ENCODE peak calls at places on chromosomes 12 and 14, in seven cellular contexts. X is HCT116, F is GM12878, R is HepG2, U is A549, W is H1, C is K562. A is an unnamed sample.

GRCh38 chr14:43359317-43359716 is 1147.8 kb downstream of the FSCB start:
- DNase-seq in X (no peak), F (no peak), R (no peak), U (no peak), W (no peak), C (no peak), A (no peak)

GRCh38 chr14:65333926-65334687 is 78.4 kb upstream of the FUT8 start:
- DNase-seq in X (no peak), F (no peak), R (no peak), U (no peak), W (no peak), C (no peak), A (no peak)

GRCh38 chr12:64560395-64561301 is 49.6 kb upstream of the RASSF3 start:
- DNase-seq in X (peak), F (no peak), R (no peak), U (peak), W (no peak), C (no peak), A (peak)

GRCh38 chr12:105588126-105588525 is 257.6 kb downstream of the C12orf75 start:
- DNase-seq in X (no peak), F (no peak), R (no peak), U (no peak), W (no peak), C (no peak), A (no peak)

GRCh38 chr12:47763481-47764344 is 5.0 kb upstream of the RAPGEF3 start:
- DNase-seq in X (no peak), F (no peak), R (no peak), U (no peak), W (no peak), C (no peak), A (peak)

GRCh38 chr12:57941165-57941894 is at the start of gene ATP23:
- DNase-seq in X (peak), F (peak), R (peak), U (peak), W (peak), C (peak), A (peak)

GRCh38 chr12:71162832-71163711 is 5.3 kb upstream of the TSPAN8 start:
- DNase-seq in X (no peak), F (no peak), R (peak), U (peak), W (no peak), C (no peak), A (no peak)

GRCh38 chr12:63922446-63922845 is 77.9 kb downstream of the SRGAP1 start:
- DNase-seq in X (peak), F (no peak), R (peak), U (peak), W (no peak), C (no peak), A (no peak)

GRCh38 chr12:14961466-14962155 is at the start of gene ARHGDIB:
- DNase-seq in X (no peak), F (peak), R (no peak), U (no peak), W (no peak), C (no peak), A (peak)

GRCh38 chr12:30925607-30926242 is 823 bp upstream of the TSPAN11 start:
- DNase-seq in X (no peak), F (no peak), R (no peak), U (no peak), W (no peak), C (no peak), A (no peak)

GRCh38 chr12:60279224-60279623 is 683.4 kb downstream of the SLC16A7 start:
- DNase-seq in X (no peak), F (no peak), R (no peak), U (no peak), W (no peak), C (no peak), A (no peak)

GRCh38 chr14:52283099-52283498 is 15.6 kb downstream of the PTGDR start:
- DNase-seq in X (no peak), F (no peak), R (no peak), U (no peak), W (no peak), C (no peak), A (no peak)

GRCh38 chr12:58386136-58386535 is 444.8 kb downstream of the ATP23 start:
- DNase-seq in X (no peak), F (no peak), R (no peak), U (no peak), W (no peak), C (no peak), A (no peak)

GRCh38 chr14:69259531-69260245 is at the start of gene GALNT16:
- DNase-seq in X (no peak), F (no peak), R (no peak), U (peak), W (no peak), C (peak), A (no peak)

GRCh38 chr14:69079188-69079742 is 73.7 kb downstream of the DCAF5 start:
- DNase-seq in X (no peak), F (no peak), R (no peak), U (peak), W (no peak), C (no peak), A (no peak)

GRCh38 chr14:24368215-24368561 is 204 bp downstream of the NFATC4 start:
- DNase-seq in X (no peak), F (no peak), R (no peak), U (no peak), W (no peak), C (no peak), A (no peak)

GRCh38 chr14:95015046-95015445 is 142.3 kb downstream of the DICER1 start:
- DNase-seq in X (no peak), F (no peak), R (no peak), U (no peak), W (no peak), C (no peak), A (no peak)

GRCh38 chr14:97298331-97298730 is 501.1 kb downstream of the VRK1 start:
- DNase-seq in X (no peak), F (no peak), R (no peak), U (peak), W (no peak), C (peak), A (peak)

DNA sequence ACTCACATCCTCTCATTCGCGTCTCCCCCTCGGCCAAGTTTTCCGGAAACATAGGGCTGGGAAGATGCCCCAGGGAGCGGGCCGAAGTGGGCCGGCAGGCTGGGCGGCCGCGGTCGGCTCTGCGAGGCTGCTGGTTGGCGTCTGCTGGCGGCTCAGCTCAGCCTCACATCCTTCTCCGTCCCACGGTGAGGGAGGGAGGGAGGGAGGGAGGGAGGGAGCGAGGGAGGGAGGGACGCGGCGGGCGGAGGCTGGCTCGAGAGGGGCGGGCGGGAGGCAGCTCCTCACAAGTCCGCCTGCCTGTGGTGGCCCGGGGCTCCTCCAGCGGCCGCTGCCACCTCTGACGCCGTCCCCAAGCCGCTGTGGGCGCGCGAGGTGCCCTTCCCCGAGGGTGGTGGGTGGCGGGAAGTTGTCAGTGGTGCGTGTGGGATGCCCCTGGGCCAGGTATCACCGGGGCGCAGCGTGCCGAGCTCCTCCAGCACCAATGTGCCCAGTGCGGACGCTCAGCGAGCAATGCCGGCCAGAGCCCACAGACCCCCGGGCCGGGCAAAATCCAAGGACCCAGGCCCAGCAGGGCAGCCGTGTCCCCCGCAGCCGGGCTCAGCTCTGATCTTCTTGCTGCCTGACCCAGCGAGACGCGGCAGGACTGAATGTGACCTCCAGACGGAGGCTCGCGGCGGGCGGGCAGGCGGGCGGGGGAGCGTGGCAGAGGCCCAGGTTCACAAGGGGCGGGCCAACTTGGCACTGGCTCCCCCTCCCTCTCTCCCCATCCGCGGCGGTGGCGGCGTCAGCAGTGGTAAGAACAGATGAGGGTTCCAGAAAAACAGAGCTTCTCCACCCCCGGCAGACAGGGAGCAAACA is 94.0 kb downstream of the RFLNA start:
- DNase-seq in X (no peak), F (no peak), R (peak), U (peak), W (no peak), C (no peak), A (no peak)
- TF ChIP-seq POLR2A in X (no peak), F (no peak), R (peak), U (peak), W (no peak), C (no peak), A (no peak)

GRCh38 chr14:35047961-35048513 is 2.0 kb downstream of the FAM177A1 start:
- DNase-seq in X (no peak), F (no peak), R (peak), U (no peak), W (no peak), C (no peak), A (no peak)
- H3K4me3 ChIP-seq in X (no peak), F (no peak), R (peak), U (peak), W (no peak), C (peak), A (no peak)

GRCh38 chr14:36420288-36420687 is 99.7 kb downstream of the NKX2-1 start:
- DNase-seq in X (no peak), F (no peak), R (no peak), U (no peak), W (no peak), C (no peak), A (no peak)
- TF ChIP-seq MAX in X (no peak), F (no peak), R (no peak), U (no peak), W (no peak), C (no peak), A (no peak)

GRCh38 chr12:92463171-92463570 is 239.6 kb upstream of the PLEKHG7 start:
- DNase-seq in X (no peak), F (no peak), R (no peak), U (no peak), W (no peak), C (no peak), A (no peak)

GRCh38 chr12:92458996-92459395 is 243.8 kb upstream of the PLEKHG7 start:
- DNase-seq in X (no peak), F (no peak), R (no peak), U (no peak), W (no peak), C (no peak), A (no peak)

GRCh38 chr12:92462527-92462926 is 240.3 kb upstream of the PLEKHG7 start:
- DNase-seq in X (no peak), F (no peak), R (no peak), U (no peak), W (no peak), C (no peak), A (no peak)

GRCh38 chr12:92464911-92465310 is 237.9 kb upstream of the PLEKHG7 start:
- DNase-seq in X (no peak), F (no peak), R (no peak), U (no peak), W (no peak), C (no peak), A (no peak)

DNA sequence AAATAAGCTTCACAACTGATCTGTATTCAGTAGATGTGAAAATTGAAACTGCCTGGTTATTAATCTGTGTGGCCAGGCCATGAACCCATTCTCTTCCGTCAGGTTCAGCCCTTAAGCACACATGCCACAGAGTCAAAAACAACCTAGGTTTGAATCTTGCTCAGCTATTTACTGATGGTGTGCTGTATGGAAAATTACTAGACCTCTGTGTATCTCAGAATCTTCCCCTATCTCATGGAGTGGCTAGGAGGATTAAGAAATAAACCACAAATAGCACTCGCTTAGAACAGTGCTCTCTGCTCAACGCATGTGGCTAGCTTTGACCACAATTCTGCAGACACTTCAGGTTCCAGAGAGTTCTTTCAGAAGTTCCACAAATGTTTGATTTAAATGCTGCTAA is 240.7 kb upstream of the PLEKHG7 start:
- DNase-seq in X (no peak), F (peak), R (peak), U (no peak), W (no peak), C (no peak), A (peak)
- TF ChIP-seq POLR2A in X (no peak), F (no peak), R (no peak), U (no peak), W (no peak), C (no peak), A (no peak)

GRCh38 chr12:6613015-6613775 is 6.0 kb upstream of the CHD4 start:
- DNase-seq in X (peak), F (no peak), R (peak), U (no peak), W (no peak), C (peak), A (peak)
- H3K4me3 ChIP-seq in X (peak), F (no peak), R (peak), U (no peak), W (peak), C (peak), A (peak)

GRCh38 chr12:20695232-20695631 is at the start of gene SLCO1C1:
- DNase-seq in X (no peak), F (no peak), R (no peak), U (no peak), W (no peak), C (no peak), A (no peak)

GRCh38 chr12:20696181-20696580 is 1.0 kb downstream of the SLCO1C1 start:
- DNase-seq in X (no peak), F (no peak), R (no peak), U (no peak), W (no peak), C (no peak), A (no peak)

GRCh38 chr12:20704860-20705259 is 9.7 kb downstream of the SLCO1C1 start:
- DNase-seq in X (no peak), F (no peak), R (no peak), U (no peak), W (no peak), C (no peak), A (no peak)

DNA sequence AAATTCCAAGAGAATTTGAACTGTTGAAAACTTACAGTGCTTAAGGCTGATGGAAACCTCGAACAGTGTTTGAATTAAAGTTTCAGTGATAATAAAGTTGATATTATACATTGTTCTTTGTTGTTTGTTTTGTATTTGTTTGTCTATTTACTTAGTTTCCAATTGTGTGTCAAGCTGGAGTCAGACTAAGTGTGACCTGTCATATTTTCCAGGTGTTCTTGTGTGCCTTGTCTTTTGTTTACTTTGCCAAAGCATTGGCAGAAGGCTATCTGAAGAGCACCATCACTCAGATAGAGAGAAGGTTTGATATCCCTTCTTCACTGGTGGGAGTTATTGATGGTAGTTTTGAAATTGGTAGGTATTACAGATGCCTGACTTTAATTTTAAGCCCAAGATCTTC is 6.0 kb downstream of the SLCO1C1 start:
- DNase-seq in X (no peak), F (no peak), R (no peak), U (no peak), W (no peak), C (no peak), A (no peak)
- TF ChIP-seq MAX in X (no peak), F (no peak), R (no peak), U (no peak), W (no peak), C (no peak), A (no peak)

DNA sequence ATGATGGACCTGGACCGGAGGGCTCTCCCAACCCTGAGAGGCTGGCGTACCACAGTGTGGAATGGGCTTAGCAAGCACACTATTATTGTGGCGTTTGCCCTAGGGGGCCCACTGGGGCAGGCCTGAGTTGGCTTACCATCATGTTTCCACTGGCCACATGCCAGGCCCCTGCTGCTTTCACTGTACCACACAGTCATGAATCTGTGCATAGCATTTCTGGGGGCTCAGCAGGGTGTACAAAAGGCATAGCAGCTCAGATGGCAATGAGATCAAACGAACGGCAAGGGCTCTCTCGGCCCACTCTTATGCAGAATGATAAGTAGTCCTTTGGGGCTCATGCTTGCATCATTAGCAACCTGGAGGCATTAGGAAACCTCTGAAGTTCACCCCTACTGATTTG is 137.0 kb upstream of the HIF1A start:
- DNase-seq in X (no peak), F (no peak), R (no peak), U (no peak), W (no peak), C (no peak), A (no peak)
- TF ChIP-seq POLR2A in X (no peak), F (no peak), R (no peak), U (no peak), W (no peak), C (no peak), A (no peak)

GRCh38 chr14:92798811-92799210 is 4.7 kb downstream of the GOLGA5 start:
- DNase-seq in X (no peak), F (no peak), R (no peak), U (no peak), W (no peak), C (no peak), A (no peak)

GRCh38 chr14:92794961-92795360 is 856 bp downstream of the GOLGA5 start:
- DNase-seq in X (no peak), F (no peak), R (no peak), U (no peak), W (no peak), C (no peak), A (no peak)

GRCh38 chr14:92800012-92800411 is 5.9 kb downstream of the GOLGA5 start:
- DNase-seq in X (no peak), F (no peak), R (no peak), U (no peak), W (no peak), C (no peak), A (peak)

GRCh38 chr14:92800525-92800924 is 6.4 kb downstream of the GOLGA5 start:
- DNase-seq in X (no peak), F (no peak), R (no peak), U (no peak), W (no peak), C (no peak), A (no peak)

GRCh38 chr14:92797935-92798653 is 4.0 kb downstream of the GOLGA5 start:
- DNase-seq in X (no peak), F (no peak), R (peak), U (no peak), W (no peak), C (no peak), A (no peak)
- H3K4me3 ChIP-seq in X (no peak), F (no peak), R (peak), U (no peak), W (no peak), C (no peak), A (no peak)

DNA sequence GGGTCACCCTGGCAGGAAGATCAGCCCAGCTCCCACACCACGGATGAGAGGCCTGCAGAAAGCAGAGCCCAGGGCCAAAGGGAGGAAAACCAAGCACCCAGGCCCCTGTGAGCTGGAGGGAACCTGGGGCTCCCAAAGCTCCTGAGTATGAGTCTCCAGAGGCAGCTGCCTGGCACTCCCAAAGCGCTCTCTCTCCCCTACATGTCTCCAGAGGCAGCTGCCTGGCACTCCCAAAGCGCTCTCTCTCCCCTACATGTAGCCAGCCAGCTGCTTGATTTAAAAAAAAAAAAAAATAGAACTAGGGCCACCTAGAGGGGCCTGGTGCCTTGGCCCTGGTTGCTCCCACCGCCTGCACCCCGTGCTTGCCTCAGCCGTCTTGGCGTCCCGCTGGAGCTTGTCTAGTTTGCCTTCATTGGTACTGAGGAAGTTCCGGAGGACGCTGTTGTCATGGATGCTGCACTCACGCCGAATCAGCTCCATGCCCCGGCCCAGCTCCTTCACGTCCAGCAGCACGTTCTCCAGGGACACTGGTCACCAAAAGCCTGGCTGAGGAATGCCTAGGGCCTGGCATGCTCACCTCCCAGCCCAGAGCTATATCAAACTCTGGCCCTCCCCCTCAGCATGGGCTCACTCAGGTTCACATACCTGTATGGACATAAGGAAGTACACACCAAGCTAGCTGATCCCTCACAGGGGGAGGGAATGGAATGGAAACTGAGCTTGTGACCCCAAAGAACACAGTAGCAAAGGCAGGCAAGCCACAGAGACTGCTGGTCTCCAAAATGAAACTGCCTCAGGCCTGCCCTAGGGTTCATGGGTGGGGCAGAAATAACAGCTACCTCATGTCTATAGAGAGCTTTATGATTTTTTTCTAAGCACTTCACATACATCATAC is 24.7 kb downstream of the PRPF40B start:
- DNase-seq in X (no peak), F (no peak), R (no peak), U (no peak), W (no peak), C (no peak), A (no peak)
- TF ChIP-seq MAX in X (no peak), F (no peak), R (no peak), U (no peak), W (no peak), C (no peak), A (no peak)